ENCODE peak calls at places on chromosome 14, in nine cellular contexts. One of them, this sample, is unnamed.

GRCh38 chr14:35689000-35689460 is 120.1 kb downstream of the RALGAPA1 start:
- DNase-seq in activated T-helper 2 cell treated with anti-CD3 and anti-CD28 coated beads, Interferon-gamma antibody, Interleukin-2, Interleukin-4, amounts not matched to agents 10 μg/mL and 5 μg/mL and 100 μg/mL, durations not matched to agents 14 hours and 24 hours and 36 hours: no peak
- DNase-seq in GM23248: no peak
- DNase-seq in HuH-7: no peak
- DNase-seq in caudate nucleus: no peak
- DNase-seq in Caki2: no peak
- DNase-seq in stimulated activated CD4-positive, alpha-beta T cell treated with anti-CD3 and anti-CD28 coated beads, Interleukin-15, amount 100 ng/mL, for 1 hour: no peak
- DNase-seq in NCI-H1092 treated with DMSO at 0.1 percent for 48 hours: no peak
- DNase-seq in GM13977: peak
- DNase-seq in this sample: peak

GRCh38 chr14:63701614-63702291 is 26.1 kb downstream of the SGPP1 start:
- DNase-seq in stimulated activated CD4-positive, alpha-beta T cell treated with anti-CD3 and anti-CD28 coated beads, Interleukin-15, amount 100 ng/mL, for 1 hour: no peak
- DNase-seq in Caki2: no peak
- DNase-seq in NCI-H1092 treated with DMSO at 0.1 percent for 48 hours: no peak
- DNase-seq in HuH-7: no peak
- DNase-seq in GM13977: no peak
- DNase-seq in GM23248: no peak
- DNase-seq in activated T-helper 2 cell treated with anti-CD3 and anti-CD28 coated beads, Interferon-gamma antibody, Interleukin-2, Interleukin-4, amounts not matched to agents 10 μg/mL and 5 μg/mL and 100 μg/mL, durations not matched to agents 14 hours and 24 hours and 36 hours: no peak
- DNase-seq in caudate nucleus: no peak
- DNase-seq in this sample: no peak

GRCh38 chr14:77681196-77682157 is 26.3 kb downstream of the ALKBH1 start:
- DNase-seq in GM13977: no peak
- DNase-seq in stimulated activated CD4-positive, alpha-beta T cell treated with anti-CD3 and anti-CD28 coated beads, Interleukin-15, amount 100 ng/mL, for 1 hour: no peak
- DNase-seq in caudate nucleus: no peak
- DNase-seq in Caki2: no peak
- DNase-seq in GM23248: peak
- DNase-seq in NCI-H1092 treated with DMSO at 0.1 percent for 48 hours: peak
- DNase-seq in HuH-7: no peak
- DNase-seq in activated T-helper 2 cell treated with anti-CD3 and anti-CD28 coated beads, Interferon-gamma antibody, Interleukin-2, Interleukin-4, amounts not matched to agents 10 μg/mL and 5 μg/mL and 100 μg/mL, durations not matched to agents 14 hours and 24 hours and 36 hours: no peak
- DNase-seq in this sample: no peak

GRCh38 chr14:71549421-71549820 is 382.8 kb upstream of the RGS6 start:
- DNase-seq in Caki2: no peak
- DNase-seq in GM23248: no peak
- DNase-seq in activated T-helper 2 cell treated with anti-CD3 and anti-CD28 coated beads, Interferon-gamma antibody, Interleukin-2, Interleukin-4, amounts not matched to agents 10 μg/mL and 5 μg/mL and 100 μg/mL, durations not matched to agents 14 hours and 24 hours and 36 hours: no peak
- DNase-seq in GM13977: no peak
- DNase-seq in NCI-H1092 treated with DMSO at 0.1 percent for 48 hours: no peak
- DNase-seq in stimulated activated CD4-positive, alpha-beta T cell treated with anti-CD3 and anti-CD28 coated beads, Interleukin-15, amount 100 ng/mL, for 1 hour: no peak
- DNase-seq in HuH-7: no peak
- DNase-seq in caudate nucleus: no peak
- DNase-seq in this sample: no peak

GRCh38 chr14:92848941-92849340 is 54.8 kb downstream of the GOLGA5 start:
- DNase-seq in NCI-H1092 treated with DMSO at 0.1 percent for 48 hours: peak
- DNase-seq in Caki2: no peak
- DNase-seq in activated T-helper 2 cell treated with anti-CD3 and anti-CD28 coated beads, Interferon-gamma antibody, Interleukin-2, Interleukin-4, amounts not matched to agents 10 μg/mL and 5 μg/mL and 100 μg/mL, durations not matched to agents 14 hours and 24 hours and 36 hours: no peak
- DNase-seq in GM13977: no peak
- DNase-seq in stimulated activated CD4-positive, alpha-beta T cell treated with anti-CD3 and anti-CD28 coated beads, Interleukin-15, amount 100 ng/mL, for 1 hour: no peak
- DNase-seq in GM23248: no peak
- DNase-seq in HuH-7: no peak
- DNase-seq in caudate nucleus: no peak
- DNase-seq in this sample: no peak

GRCh38 chr14:69325646-69326265 is 65.8 kb downstream of the GALNT16 start:
- DNase-seq in activated T-helper 2 cell treated with anti-CD3 and anti-CD28 coated beads, Interferon-gamma antibody, Interleukin-2, Interleukin-4, amounts not matched to agents 10 μg/mL and 5 μg/mL and 100 μg/mL, durations not matched to agents 14 hours and 24 hours and 36 hours: no peak
- DNase-seq in stimulated activated CD4-positive, alpha-beta T cell treated with anti-CD3 and anti-CD28 coated beads, Interleukin-15, amount 100 ng/mL, for 1 hour: no peak
- DNase-seq in HuH-7: peak
- DNase-seq in GM13977: no peak
- DNase-seq in NCI-H1092 treated with DMSO at 0.1 percent for 48 hours: no peak
- DNase-seq in caudate nucleus: no peak
- DNase-seq in GM23248: peak
- DNase-seq in Caki2: no peak
- DNase-seq in this sample: no peak

GRCh38 chr14:101377069-101377468 is 184.2 kb upstream of the DIO3 start:
- DNase-seq in GM23248: no peak
- DNase-seq in stimulated activated CD4-positive, alpha-beta T cell treated with anti-CD3 and anti-CD28 coated beads, Interleukin-15, amount 100 ng/mL, for 1 hour: no peak
- DNase-seq in activated T-helper 2 cell treated with anti-CD3 and anti-CD28 coated beads, Interferon-gamma antibody, Interleukin-2, Interleukin-4, amounts not matched to agents 10 μg/mL and 5 μg/mL and 100 μg/mL, durations not matched to agents 14 hours and 24 hours and 36 hours: no peak
- DNase-seq in GM13977: no peak
- DNase-seq in HuH-7: no peak
- DNase-seq in Caki2: no peak
- DNase-seq in caudate nucleus: no peak
- DNase-seq in NCI-H1092 treated with DMSO at 0.1 percent for 48 hours: no peak
- DNase-seq in this sample: no peak

GRCh38 chr14:85444685-85445084 is 85.3 kb upstream of the FLRT2 start:
- DNase-seq in activated T-helper 2 cell treated with anti-CD3 and anti-CD28 coated beads, Interferon-gamma antibody, Interleukin-2, Interleukin-4, amounts not matched to agents 10 μg/mL and 5 μg/mL and 100 μg/mL, durations not matched to agents 14 hours and 24 hours and 36 hours: no peak
- DNase-seq in Caki2: peak
- DNase-seq in HuH-7: no peak
- DNase-seq in GM13977: no peak
- DNase-seq in caudate nucleus: no peak
- DNase-seq in stimulated activated CD4-positive, alpha-beta T cell treated with anti-CD3 and anti-CD28 coated beads, Interleukin-15, amount 100 ng/mL, for 1 hour: no peak
- DNase-seq in GM23248: peak
- DNase-seq in NCI-H1092 treated with DMSO at 0.1 percent for 48 hours: peak
- DNase-seq in this sample: no peak

GRCh38 chr14:41586237-41586636 is 20.4 kb upstream of the LRFN5 start:
- DNase-seq in GM23248: no peak
- DNase-seq in NCI-H1092 treated with DMSO at 0.1 percent for 48 hours: peak
- DNase-seq in caudate nucleus: no peak
- DNase-seq in Caki2: no peak
- DNase-seq in activated T-helper 2 cell treated with anti-CD3 and anti-CD28 coated beads, Interferon-gamma antibody, Interleukin-2, Interleukin-4, amounts not matched to agents 10 μg/mL and 5 μg/mL and 100 μg/mL, durations not matched to agents 14 hours and 24 hours and 36 hours: no peak
- DNase-seq in stimulated activated CD4-positive, alpha-beta T cell treated with anti-CD3 and anti-CD28 coated beads, Interleukin-15, amount 100 ng/mL, for 1 hour: no peak
- DNase-seq in GM13977: no peak
- DNase-seq in HuH-7: no peak
- DNase-seq in this sample: no peak

GRCh38 chr14:93728651-93729016 is 59.7 kb downstream of the PRIMA1 start:
- DNase-seq in caudate nucleus: no peak
- DNase-seq in Caki2: no peak
- DNase-seq in activated T-helper 2 cell treated with anti-CD3 and anti-CD28 coated beads, Interferon-gamma antibody, Interleukin-2, Interleukin-4, amounts not matched to agents 10 μg/mL and 5 μg/mL and 100 μg/mL, durations not matched to agents 14 hours and 24 hours and 36 hours: no peak
- DNase-seq in NCI-H1092 treated with DMSO at 0.1 percent for 48 hours: no peak
- DNase-seq in HuH-7: no peak
- DNase-seq in GM13977: no peak
- DNase-seq in GM23248: no peak
- DNase-seq in stimulated activated CD4-positive, alpha-beta T cell treated with anti-CD3 and anti-CD28 coated beads, Interleukin-15, amount 100 ng/mL, for 1 hour: no peak
- DNase-seq in this sample: no peak

GRCh38 chr14:71183856-71184255 is 276.6 kb downstream of the PCNX1 start:
- DNase-seq in GM13977: no peak
- DNase-seq in stimulated activated CD4-positive, alpha-beta T cell treated with anti-CD3 and anti-CD28 coated beads, Interleukin-15, amount 100 ng/mL, for 1 hour: no peak
- DNase-seq in caudate nucleus: no peak
- DNase-seq in Caki2: no peak
- DNase-seq in HuH-7: no peak
- DNase-seq in NCI-H1092 treated with DMSO at 0.1 percent for 48 hours: peak
- DNase-seq in GM23248: no peak
- DNase-seq in activated T-helper 2 cell treated with anti-CD3 and anti-CD28 coated beads, Interferon-gamma antibody, Interleukin-2, Interleukin-4, amounts not matched to agents 10 μg/mL and 5 μg/mL and 100 μg/mL, durations not matched to agents 14 hours and 24 hours and 36 hours: no peak
- DNase-seq in this sample: no peak

GRCh38 chr14:44530482-44530881 is 23.4 kb upstream of the FSCB start:
- DNase-seq in Caki2: no peak
- DNase-seq in NCI-H1092 treated with DMSO at 0.1 percent for 48 hours: no peak
- DNase-seq in HuH-7: no peak
- DNase-seq in activated T-helper 2 cell treated with anti-CD3 and anti-CD28 coated beads, Interferon-gamma antibody, Interleukin-2, Interleukin-4, amounts not matched to agents 10 μg/mL and 5 μg/mL and 100 μg/mL, durations not matched to agents 14 hours and 24 hours and 36 hours: no peak
- DNase-seq in GM23248: no peak
- DNase-seq in stimulated activated CD4-positive, alpha-beta T cell treated with anti-CD3 and anti-CD28 coated beads, Interleukin-15, amount 100 ng/mL, for 1 hour: no peak
- DNase-seq in caudate nucleus: no peak
- DNase-seq in GM13977: no peak
- DNase-seq in this sample: no peak

GRCh38 chr14:81235096-81235495 is 14.3 kb upstream of the GTF2A1 start:
- DNase-seq in HuH-7: no peak
- DNase-seq in activated T-helper 2 cell treated with anti-CD3 and anti-CD28 coated beads, Interferon-gamma antibody, Interleukin-2, Interleukin-4, amounts not matched to agents 10 μg/mL and 5 μg/mL and 100 μg/mL, durations not matched to agents 14 hours and 24 hours and 36 hours: no peak
- DNase-seq in stimulated activated CD4-positive, alpha-beta T cell treated with anti-CD3 and anti-CD28 coated beads, Interleukin-15, amount 100 ng/mL, for 1 hour: no peak
- DNase-seq in GM13977: peak
- DNase-seq in caudate nucleus: no peak
- DNase-seq in NCI-H1092 treated with DMSO at 0.1 percent for 48 hours: no peak
- DNase-seq in Caki2: no peak
- DNase-seq in GM23248: no peak
- DNase-seq in this sample: peak

GRCh38 chr14:104115131-104115600 is 23.2 kb upstream of the KIF26A start:
- DNase-seq in caudate nucleus: no peak
- DNase-seq in HuH-7: no peak
- DNase-seq in GM23248: no peak
- DNase-seq in GM13977: no peak
- DNase-seq in Caki2: no peak
- DNase-seq in NCI-H1092 treated with DMSO at 0.1 percent for 48 hours: no peak
- DNase-seq in stimulated activated CD4-positive, alpha-beta T cell treated with anti-CD3 and anti-CD28 coated beads, Interleukin-15, amount 100 ng/mL, for 1 hour: no peak
- DNase-seq in activated T-helper 2 cell treated with anti-CD3 and anti-CD28 coated beads, Interferon-gamma antibody, Interleukin-2, Interleukin-4, amounts not matched to agents 10 μg/mL and 5 μg/mL and 100 μg/mL, durations not matched to agents 14 hours and 24 hours and 36 hours: no peak
- DNase-seq in this sample: no peak

GRCh38 chr14:73231874-73232851 is 5.1 kb upstream of the PAPLN start:
- DNase-seq in caudate nucleus: no peak
- DNase-seq in HuH-7: peak
- DNase-seq in GM23248: peak
- DNase-seq in stimulated activated CD4-positive, alpha-beta T cell treated with anti-CD3 and anti-CD28 coated beads, Interleukin-15, amount 100 ng/mL, for 1 hour: no peak
- DNase-seq in GM13977: peak
- DNase-seq in NCI-H1092 treated with DMSO at 0.1 percent for 48 hours: no peak
- DNase-seq in activated T-helper 2 cell treated with anti-CD3 and anti-CD28 coated beads, Interferon-gamma antibody, Interleukin-2, Interleukin-4, amounts not matched to agents 10 μg/mL and 5 μg/mL and 100 μg/mL, durations not matched to agents 14 hours and 24 hours and 36 hours: no peak
- DNase-seq in Caki2: no peak
- DNase-seq in this sample: peak

GRCh38 chr14:60590907-60591510 is 58.3 kb downstream of the SIX1 start:
- DNase-seq in HuH-7: no peak
- DNase-seq in NCI-H1092 treated with DMSO at 0.1 percent for 48 hours: no peak
- DNase-seq in Caki2: no peak
- DNase-seq in stimulated activated CD4-positive, alpha-beta T cell treated with anti-CD3 and anti-CD28 coated beads, Interleukin-15, amount 100 ng/mL, for 1 hour: no peak
- DNase-seq in activated T-helper 2 cell treated with anti-CD3 and anti-CD28 coated beads, Interferon-gamma antibody, Interleukin-2, Interleukin-4, amounts not matched to agents 10 μg/mL and 5 μg/mL and 100 μg/mL, durations not matched to agents 14 hours and 24 hours and 36 hours: no peak
- DNase-seq in caudate nucleus: no peak
- DNase-seq in GM23248: peak
- DNase-seq in GM13977: no peak
- DNase-seq in this sample: no peak